ENCODE peak calls at places on chromosomes 4 and X, in eight cellular contexts. L, N, E, T, U, M, V and F are unnamed samples.

GRCh38 chrX:39821011-39821708 is 276.6 kb downstream of the BCOR start:
- DNase-seq in E (peak), M (peak), N (no peak), V (peak), U (peak), L (no peak), T (peak), F (no peak)

GRCh38 chr4:54233697-54234496 is 4.8 kb downstream of the PDGFRA start:
- DNase-seq in N (peak), M (peak), V (peak), E (peak), T (peak), L (peak), U (peak), F (peak)

GRCh38 chr4:138034871-138035270 is 207.3 kb downstream of the SLC7A11 start:
- DNase-seq in V (no peak), N (no peak), T (no peak), E (no peak), U (peak), M (no peak), L (no peak), F (no peak)

GRCh38 chr4:38943355-38943754 is 75.7 kb downstream of the FAM114A1 start:
- DNase-seq in T (no peak), L (peak), E (no peak), N (no peak), M (no peak), U (no peak), V (peak), F (no peak)

GRCh38 chr4:162499478-162499877 is 335.7 kb upstream of the FSTL5 start:
- DNase-seq in M (no peak), L (no peak), U (no peak), N (no peak), E (no peak), T (no peak), V (no peak), F (no peak)

GRCh38 chrX:19548279-19548678 is 33.0 kb upstream of the MAP3K15 start:
- DNase-seq in L (no peak), T (no peak), M (no peak), U (no peak), N (no peak), E (no peak), V (no peak), F (no peak)

GRCh38 chr4:4413373-4413725 is 26.4 kb downstream of the NSG1 start:
- DNase-seq in M (no peak), T (no peak), L (no peak), V (no peak), U (no peak), N (no peak), E (no peak), F (no peak)

GRCh38 chrX:23327104-23327503 is 7.5 kb upstream of the PTCHD1 start:
- DNase-seq in L (no peak), N (no peak), E (peak), V (no peak), U (no peak), T (no peak), M (no peak), F (no peak)

GRCh38 chrX:150680974-150681373 is 12.2 kb upstream of the MTMR1 start:
- DNase-seq in M (no peak), L (no peak), N (peak), U (no peak), E (peak), T (no peak), V (no peak), F (no peak)

GRCh38 chrX:116317409-116317808 is 119.0 kb upstream of the SLC6A14 start:
- DNase-seq in N (peak), V (peak), L (no peak), M (no peak), U (peak), E (peak), T (no peak), F (no peak)

GRCh38 chr4:82561745-82562552 is at the start of gene TMEM150C:
- DNase-seq in N (peak), V (peak), T (peak), U (peak), M (peak), L (no peak), E (peak), F (no peak)
- TF ChIP-seq CTCF in N (peak), V (peak), T (no peak), U (no peak), M (no peak), L (no peak), E (peak), F (peak)

DNA sequence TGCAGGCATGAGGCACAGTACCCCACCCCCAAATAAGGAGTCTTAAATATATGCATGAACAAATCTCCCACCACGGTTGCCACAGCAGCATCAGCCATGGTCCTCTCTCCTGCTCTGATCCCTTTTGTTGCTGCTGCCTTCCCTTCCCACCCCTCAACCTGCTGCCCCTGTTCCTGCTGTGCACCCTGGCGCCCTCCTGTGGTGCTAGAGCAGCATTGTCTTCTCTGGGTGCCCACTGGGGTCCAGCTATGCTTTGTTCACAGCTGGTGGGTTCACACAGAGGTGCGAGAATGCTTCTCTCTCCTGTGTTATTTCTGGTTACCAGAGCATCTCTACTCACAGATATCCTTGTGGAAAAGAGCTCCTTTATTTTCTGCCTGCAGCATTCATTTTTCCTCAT is 116.2 kb downstream of the GATB start:
- DNase-seq in L (no peak), N (no peak), T (peak), M (no peak), V (no peak), U (no peak), E (peak), F (no peak)
- TF ChIP-seq CTCF in L (peak), N (peak), T (peak), M (no peak), V (peak), U (peak), E (peak), F (peak)

GRCh38 chrX:7828594-7828993 is 14.4 kb upstream of the VCX start:
- DNase-seq in V (no peak), T (no peak), E (peak), L (no peak), N (no peak), U (no peak), M (no peak), F (no peak)
- TF ChIP-seq CTCF in V (peak), T (no peak), E (peak), L (no peak), N (no peak), U (no peak), M (no peak), F (peak)

DNA sequence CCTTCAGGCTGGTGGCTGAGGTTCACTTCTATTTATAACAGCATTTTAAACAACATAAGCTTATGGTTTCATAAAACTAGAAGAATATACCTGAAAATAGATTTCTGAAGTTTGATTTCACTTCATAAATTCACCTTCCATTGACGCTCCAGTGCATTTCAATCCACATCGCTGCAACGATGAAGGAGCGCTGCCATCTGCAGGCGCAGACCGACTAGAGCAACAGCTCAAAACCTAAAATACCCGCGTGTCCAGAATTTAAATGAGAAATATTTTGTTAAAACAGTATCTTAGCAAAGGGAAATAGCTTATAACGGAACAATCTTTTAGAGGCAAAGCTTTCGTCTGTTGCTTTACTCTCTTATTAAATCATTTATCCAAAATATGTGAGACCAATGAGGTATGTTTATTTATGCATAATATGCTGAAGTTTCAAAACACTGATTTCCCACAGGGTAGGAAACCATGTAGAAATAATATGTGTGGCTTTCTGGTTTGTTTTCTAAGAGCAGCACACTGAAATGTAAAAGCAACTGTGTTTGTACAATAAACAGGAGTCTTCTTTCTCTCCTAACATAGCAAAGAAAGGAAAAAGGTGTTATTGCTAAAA is 816.4 kb upstream of the FRG1 start:
- DNase-seq in M (no peak), T (peak), E (peak), L (peak), V (no peak), N (peak), U (peak), F (no peak)
- TF ChIP-seq CTCF in M (no peak), T (peak), E (peak), L (peak), V (peak), N (peak), U (peak), F (peak)

GRCh38 chr4:92060333-92060732 is 243.4 kb upstream of the GRID2 start:
- DNase-seq in E (peak), L (no peak), U (no peak), N (no peak), T (no peak), M (no peak), V (no peak), F (no peak)
- TF ChIP-seq CTCF in E (peak), L (no peak), U (no peak), N (peak), T (no peak), M (no peak), V (no peak), F (no peak)

DNA sequence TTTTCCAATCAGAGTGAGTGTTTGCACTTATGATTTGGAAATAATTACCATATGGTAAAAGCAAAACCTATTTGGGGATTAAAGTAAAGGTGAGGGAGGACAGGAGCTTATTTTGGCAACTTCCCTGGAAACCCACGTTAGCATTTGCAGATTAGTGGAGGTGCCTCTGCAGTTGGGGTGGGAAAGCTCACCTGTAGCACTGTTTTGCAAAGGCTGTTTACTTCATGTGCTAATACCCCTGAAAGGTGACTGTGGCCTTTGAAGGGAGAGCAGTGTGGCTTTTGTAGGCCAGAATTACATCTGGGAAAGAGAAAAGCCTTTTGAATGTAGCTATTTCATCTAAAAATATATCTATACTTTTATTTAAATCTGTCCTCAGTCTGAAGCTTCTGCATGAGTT is 9.4 kb downstream of the SUPT20HL1 start:
- DNase-seq in M (no peak), T (no peak), E (no peak), N (no peak), V (no peak), L (no peak), U (no peak), F (no peak)
- TF ChIP-seq CTCF in M (no peak), T (no peak), E (no peak), N (no peak), V (no peak), L (no peak), U (no peak), F (no peak)

DNA sequence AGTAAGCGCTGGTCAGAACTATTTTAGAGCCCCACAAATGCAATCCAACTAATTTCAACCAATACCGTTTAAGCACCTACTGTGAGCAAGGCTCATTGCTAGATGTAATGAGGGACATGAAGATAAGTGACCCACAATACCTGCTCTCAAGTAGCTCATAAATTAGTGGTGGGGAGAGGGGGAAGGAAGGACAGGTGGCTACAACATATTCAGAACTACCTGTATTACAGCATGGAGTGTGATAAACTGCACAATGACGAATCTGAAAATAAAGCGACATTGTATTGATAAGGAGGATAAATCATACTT is 311.6 kb upstream of the DIAPH2 start:
- DNase-seq in N (no peak), M (no peak), U (no peak), T (no peak), V (no peak), L (no peak), E (no peak), F (no peak)
- TF ChIP-seq CTCF in N (no peak), M (no peak), U (no peak), T (no peak), V (no peak), L (no peak), E (no peak), F (no peak)

GRCh38 chrX:17839269-17839668 is 21.8 kb downstream of the RAI2 start:
- DNase-seq in U (no peak), L (no peak), T (no peak), N (no peak), V (no peak), M (no peak), E (no peak), F (no peak)
- TF ChIP-seq CTCF in U (no peak), L (no peak), T (no peak), N (no peak), V (no peak), M (no peak), E (peak), F (no peak)